ENCODE peak calls at places on chromosomes 5 and 9, in five cellular contexts. Q, J, W, Z and D are unnamed samples.
A peak's percentile ranks its signal among the peaks of the same experiment; 100 is the strongest.

GRCh38 chr9:40884072-40884901 is 244.2 kb downstream of the FOXD4L6 start:
- DNase-seq in Q (peak; percentile 1), J (no peak), W (no peak), Z (no peak), D (no peak)

GRCh38 chr9:38396371-38396671 is 3.8 kb downstream of the ALDH1B1 start:
- DNase-seq in Q (no peak), J (no peak), W (no peak), Z (no peak), D (no peak)

GRCh38 chr5:27328480-27328879 is 290.1 kb upstream of the CDH9 start:
- DNase-seq in Q (no peak), J (peak; percentile 93), W (no peak), Z (no peak), D (no peak)

GRCh38 chr9:29214162-29214520 is 1640.9 kb upstream of the C9orf72 start:
- DNase-seq in Q (no peak), J (no peak), W (no peak), Z (no peak), D (no peak)

GRCh38 chr9:95147452-95147851 is 170.1 kb downstream of the FANCC start:
- DNase-seq in Q (no peak), J (peak; percentile 63), W (no peak), Z (no peak), D (no peak)

GRCh38 chr5:172765766-172766286 is 5.2 kb downstream of the DUSP1 start:
- DNase-seq in Q (no peak), J (peak; percentile 94), W (no peak), Z (no peak), D (no peak)

GRCh38 chr5:139646912-139647391 is 1.2 kb upstream of the CXXC5 start:
- DNase-seq in Q (no peak), J (no peak), W (no peak), Z (no peak), D (peak; percentile 51)

GRCh38 chr5:181261320-181262085 is 560 bp upstream of the TRIM52 start:
- DNase-seq in Q (peak; percentile 83), J (peak; percentile 50), W (peak; percentile 83), Z (peak; percentile 52), D (peak; percentile 59)

GRCh38 chr5:148849461-148849860 is 23.1 kb downstream of the ADRB2 start:
- DNase-seq in Q (peak; percentile 5), J (no peak), W (peak; percentile 77), Z (no peak), D (no peak)